ENCODE peak calls at places on chromosomes 4 and X, in nine cellular contexts. R, Q, U, T, O, L, P, A and X are unnamed samples.

GRCh38 chr4:38145741-38146140 is 185.5 kb downstream of the PTTG2 start:
- DNase-seq in R (no peak), Q (no peak), U (no peak), T (no peak), O (no peak), L (no peak), P (no peak), A (no peak), X (no peak)

GRCh38 chrX:38768079-38768478 is 33.2 kb upstream of the MID1IP1 start:
- DNase-seq in R (no peak), Q (no peak), U (no peak), T (peak; percentile 13), O (no peak), L (peak; percentile 15), P (peak; percentile 21), A (no peak), X (no peak)

GRCh38 chrX:41010188-41010846 is 74.9 kb upstream of the USP9X start:
- DNase-seq in R (peak; percentile 13), Q (peak; percentile 75), U (peak; percentile 10), T (peak; percentile 59), O (peak; percentile 5), L (peak; percentile 51), P (peak; percentile 90), A (peak; percentile 83), X (peak; percentile 91)

GRCh38 chr4:40552536-40552935 is 77.1 kb downstream of the RBM47 start:
- DNase-seq in R (no peak), Q (no peak), U (no peak), T (no peak), O (no peak), L (no peak), P (peak; percentile 62), A (no peak), X (no peak)

GRCh38 chrX:120365320-120365719 is 3.4 kb downstream of the ATP1B4 start:
- DNase-seq in R (peak; percentile 34), Q (peak; percentile 51), U (no peak), T (peak; percentile 11), O (no peak), L (peak; percentile 47), P (peak; percentile 46), A (no peak), X (no peak)

GRCh38 chrX:118729043-118729652 is 1.7 kb downstream of the IL13RA1 start:
- DNase-seq in R (no peak), Q (no peak), U (no peak), T (no peak), O (no peak), L (no peak), P (no peak), A (no peak), X (no peak)

GRCh38 chrX:104173841-104174240 is 7.6 kb downstream of the FAM199X start:
- DNase-seq in R (no peak), Q (no peak), U (no peak), T (no peak), O (no peak), L (no peak), P (no peak), A (no peak), X (no peak)

GRCh38 chrX:19852014-19853005 is 35.1 kb downstream of the SH3KBP1 start:
- DNase-seq in R (no peak), Q (no peak), U (no peak), T (no peak), O (no peak), L (no peak), P (no peak), A (no peak), X (no peak)

GRCh38 chr4:48699470-48699869 is 80.6 kb downstream of the FRYL start:
- DNase-seq in R (no peak), Q (no peak), U (no peak), T (no peak), O (no peak), L (no peak), P (no peak), A (no peak), X (no peak)

GRCh38 chrX:103446665-103447302 is 70.4 kb downstream of the BEX3 start:
- DNase-seq in R (no peak), Q (no peak), U (no peak), T (peak; percentile 6), O (no peak), L (no peak), P (no peak), A (no peak), X (no peak)

GRCh38 chr4:147078362-147078761 is 132.7 kb upstream of the TTC29 start:
- DNase-seq in R (no peak), Q (no peak), U (no peak), T (no peak), O (no peak), L (no peak), P (no peak), A (no peak), X (no peak)

GRCh38 chr4:42654606-42655005 is 2.3 kb downstream of the ATP8A1 start:
- DNase-seq in R (no peak), Q (no peak), U (no peak), T (no peak), O (no peak), L (no peak), P (peak; percentile 40), A (no peak), X (no peak)

GRCh38 chr4:38980903-38981676 is 51.1 kb downstream of the TMEM156 start:
- DNase-seq in R (no peak), Q (no peak), U (no peak), T (no peak), O (no peak), L (no peak), P (no peak), A (no peak), X (no peak)

GRCh38 chr4:156312261-156312847 is 358.7 kb upstream of the CTSO start:
- DNase-seq in R (no peak), Q (no peak), U (no peak), T (no peak), O (no peak), L (no peak), P (no peak), A (no peak), X (no peak)

GRCh38 chr4:138938371-138938699 is 77.2 kb upstream of the NOCT start:
- DNase-seq in R (no peak), Q (no peak), U (no peak), T (no peak), O (no peak), L (no peak), P (no peak), A (no peak), X (no peak)

GRCh38 chrX:43679778-43680177 is 23.7 kb downstream of the MAOA start:
- DNase-seq in R (no peak), Q (no peak), U (no peak), T (no peak), O (no peak), L (no peak), P (peak; percentile 19), A (no peak), X (no peak)

DNA sequence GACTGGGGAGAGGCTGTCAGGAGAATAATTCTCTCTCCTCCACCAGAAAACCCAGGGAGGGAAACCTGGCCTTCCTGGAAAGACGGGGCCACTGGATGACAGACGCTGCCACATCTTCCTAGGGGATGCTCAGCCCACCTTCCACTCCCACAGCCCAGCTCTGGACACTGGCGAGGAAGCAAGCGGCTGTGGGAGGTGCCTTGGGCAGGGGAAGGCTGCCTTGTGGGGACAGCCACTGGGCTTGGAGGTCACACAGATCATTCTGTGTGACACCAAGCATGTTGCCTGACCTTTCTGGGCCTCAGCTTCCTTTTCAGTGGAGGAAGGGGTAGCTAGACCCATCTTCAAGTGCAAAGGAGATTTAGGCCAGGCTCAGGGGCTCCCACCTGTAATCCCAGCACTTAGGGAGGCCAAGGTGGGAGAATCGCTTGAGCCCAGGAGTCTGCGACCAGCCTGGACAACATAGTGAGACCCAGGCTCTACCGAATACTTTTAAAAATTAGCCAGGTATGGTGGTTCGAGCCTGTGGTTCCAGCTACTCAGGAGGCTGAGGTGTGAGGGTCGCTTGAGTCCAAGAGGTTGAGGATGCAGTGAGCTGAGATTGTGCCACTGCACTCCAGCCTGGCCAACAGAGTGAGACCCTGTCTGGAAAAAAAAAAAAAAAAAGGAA is 9.8 kb upstream of the MSX1 start:
- DNase-seq in R (no peak), Q (no peak), U (no peak), T (no peak), O (no peak), L (no peak), P (no peak), A (no peak), X (no peak)
- H3K27me3 ChIP-seq in R (peaks cover 63% of the 10 kb centered on the region), Q (peaks cover 86% of the 10 kb centered on the region), U (peaks cover 13% of the 10 kb centered on the region), T (peaks cover 5% of the 10 kb centered on the region), O (peaks cover 8% of the 10 kb centered on the region), L (peaks cover 6% of the 10 kb centered on the region), P (no peaks in the 10 kb centered on the region), A (no peaks in the 10 kb centered on the region), X (peaks cover 97% of the 10 kb centered on the region)

GRCh38 chrX:135000516-135000915 is 9.7 kb downstream of the SMIM10 start:
- DNase-seq in R (no peak), Q (no peak), U (no peak), T (no peak), O (no peak), L (no peak), P (no peak), A (no peak), X (no peak)
- H3K27me3 ChIP-seq in R (no peaks in the 10 kb centered on the region), Q (no peaks in the 10 kb centered on the region), U (no peaks in the 10 kb centered on the region), T (no peaks in the 10 kb centered on the region), O (no peaks in the 10 kb centered on the region), L (no peaks in the 10 kb centered on the region), P (no peaks in the 10 kb centered on the region), A (no peaks in the 10 kb centered on the region), X (peaks cover 5% of the 10 kb centered on the region)

DNA sequence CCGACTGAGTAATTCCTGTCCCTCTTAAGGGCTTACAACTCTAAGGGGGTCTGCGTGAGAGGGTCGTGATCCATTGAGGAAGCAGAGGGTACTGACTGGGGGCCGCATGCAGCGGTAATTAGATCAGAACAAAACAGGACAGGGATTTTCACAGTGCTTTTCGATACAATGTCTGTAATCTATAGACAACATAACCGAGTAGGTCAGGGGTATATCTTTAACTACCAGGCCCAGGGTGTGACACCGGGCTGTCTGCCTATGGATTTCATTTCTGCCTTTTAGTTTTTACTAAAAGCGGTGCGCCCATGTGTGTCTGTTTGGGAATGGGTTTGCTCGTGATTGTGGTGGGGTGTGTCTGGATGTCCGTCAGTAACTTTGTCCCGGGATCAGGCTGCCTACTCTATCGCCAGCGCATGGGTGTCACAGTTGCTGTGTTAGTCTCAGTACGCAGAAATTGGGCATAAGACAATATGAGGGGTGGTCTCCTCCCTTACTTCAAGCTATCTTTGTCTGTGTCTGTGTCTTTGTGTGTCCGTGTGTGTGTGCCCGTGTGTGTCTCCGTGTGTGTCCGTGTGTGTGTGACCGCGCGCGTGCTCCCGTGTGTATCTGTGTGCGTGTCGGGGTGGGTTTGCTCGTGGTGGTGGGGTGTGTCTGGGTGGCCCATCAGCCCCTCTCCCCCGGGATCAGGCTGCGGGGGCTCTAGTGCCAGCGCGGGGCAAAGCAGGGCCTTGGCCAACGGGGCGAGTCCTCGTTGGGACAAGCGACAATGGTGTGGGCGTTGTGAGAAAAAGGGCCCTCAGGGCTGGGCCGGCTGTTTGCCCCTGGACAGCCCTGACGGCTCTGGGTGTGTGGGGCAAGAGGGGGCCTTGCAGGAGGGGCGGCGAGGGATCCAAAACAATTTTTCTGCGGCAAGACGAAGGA is 10.4 kb downstream of the FRG2 start:
- DNase-seq in R (no peak), Q (no peak), U (no peak), T (no peak), O (no peak), L (no peak), P (no peak), A (no peak), X (peak; percentile 86)
- H3K27me3 ChIP-seq in R (peaks cover 63% of the 10 kb centered on the region), Q (peaks cover 71% of the 10 kb centered on the region), U (peaks cover 5% of the 10 kb centered on the region), T (peaks cover 6% of the 10 kb centered on the region), O (peaks cover 47% of the 10 kb centered on the region), L (peaks cover 11% of the 10 kb centered on the region), P (no peaks in the 10 kb centered on the region), A (no peaks in the 10 kb centered on the region), X (peaks cover 92% of the 10 kb centered on the region)

DNA sequence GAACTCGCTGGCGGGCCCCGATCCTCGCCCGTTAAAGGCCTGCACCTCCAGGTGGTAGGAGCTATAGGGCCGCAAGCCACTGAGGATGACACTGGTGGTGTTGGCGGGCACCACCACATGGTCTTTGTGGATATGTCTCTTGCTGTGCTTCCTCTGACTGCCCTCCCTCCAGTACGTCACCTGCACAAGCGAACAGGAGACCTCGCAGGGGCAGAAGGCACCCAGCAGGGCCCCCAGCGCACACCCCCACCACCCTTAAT is 20.7 kb downstream of the L1CAM start:
- DNase-seq in R (no peak), Q (no peak), U (no peak), T (no peak), O (no peak), L (no peak), P (no peak), A (no peak), X (no peak)
- H3K27me3 ChIP-seq in R (no peaks in the 10 kb centered on the region), Q (no peaks in the 10 kb centered on the region), U (no peaks in the 10 kb centered on the region), T (no peaks in the 10 kb centered on the region), O (peaks cover 10% of the 10 kb centered on the region), L (no peaks in the 10 kb centered on the region), P (no peaks in the 10 kb centered on the region), A (no peaks in the 10 kb centered on the region), X (peaks cover 2% of the 10 kb centered on the region)